ENCODE peak calls at places on chromosomes 5 and 9, in ten cellular contexts. One of them, this sample, is unnamed.
A peak's percentile ranks its signal among the peaks of the same experiment; 100 is the strongest.

GRCh38 chr5:136350339-136350738 is 15.0 kb downstream of the TRPC7 start:
- DNase-seq in heart left ventricle: no peak
- DNase-seq in A549: no peak
- DNase-seq in tibial artery: no peak
- DNase-seq in OCI-LY7: no peak
- DNase-seq in mucosa of descending colon: no peak
- DNase-seq in prostate gland: no peak
- DNase-seq in astrocyte: no peak
- DNase-seq in cardiac fibroblast: no peak
- DNase-seq in body of pancreas: no peak
- DNase-seq in this sample: no peak

GRCh38 chr9:86974421-86974820 is 27.1 kb upstream of the GAS1 start:
- DNase-seq in heart left ventricle: no peak
- DNase-seq in A549: no peak
- DNase-seq in tibial artery: no peak
- DNase-seq in OCI-LY7: no peak
- DNase-seq in mucosa of descending colon: no peak
- DNase-seq in prostate gland: no peak
- DNase-seq in astrocyte: no peak
- DNase-seq in cardiac fibroblast: peak; percentile 36
- DNase-seq in body of pancreas: no peak
- DNase-seq in this sample: no peak

GRCh38 chr9:27542519-27542918 is 12.9 kb upstream of the MOB3B start:
- DNase-seq in heart left ventricle: no peak
- DNase-seq in A549: no peak
- DNase-seq in tibial artery: no peak
- DNase-seq in OCI-LY7: no peak
- DNase-seq in mucosa of descending colon: no peak
- DNase-seq in prostate gland: peak; percentile 25
- DNase-seq in astrocyte: peak; percentile 7
- DNase-seq in cardiac fibroblast: peak; percentile 13
- DNase-seq in body of pancreas: no peak
- DNase-seq in this sample: no peak

GRCh38 chr5:149445739-149446369 is 66.8 kb upstream of the IL17B start:
- DNase-seq in heart left ventricle: no peak
- DNase-seq in A549: peak; percentile 66
- DNase-seq in tibial artery: no peak
- DNase-seq in OCI-LY7: no peak
- DNase-seq in mucosa of descending colon: no peak
- DNase-seq in prostate gland: no peak
- DNase-seq in astrocyte: peak; percentile 99
- DNase-seq in cardiac fibroblast: peak; percentile 95
- DNase-seq in body of pancreas: no peak
- DNase-seq in this sample: no peak

GRCh38 chr9:90044710-90045151 is 439.9 kb downstream of the GADD45G start:
- DNase-seq in heart left ventricle: no peak
- DNase-seq in A549: peak; percentile 65
- DNase-seq in tibial artery: no peak
- DNase-seq in OCI-LY7: no peak
- DNase-seq in mucosa of descending colon: no peak
- DNase-seq in prostate gland: no peak
- DNase-seq in astrocyte: peak; percentile 22
- DNase-seq in cardiac fibroblast: peak; percentile 1
- DNase-seq in body of pancreas: no peak
- DNase-seq in this sample: no peak

GRCh38 chr5:154467655-154468354 is 10.2 kb downstream of the HAND1 start:
- DNase-seq in heart left ventricle: peak; percentile 85
- DNase-seq in A549: peak; percentile 94
- DNase-seq in tibial artery: peak; percentile 60
- DNase-seq in OCI-LY7: peak; percentile 69
- DNase-seq in mucosa of descending colon: peak; percentile 83
- DNase-seq in prostate gland: peak; percentile 60
- DNase-seq in astrocyte: no peak
- DNase-seq in cardiac fibroblast: peak; percentile 75
- DNase-seq in body of pancreas: peak; percentile 74
- DNase-seq in this sample: peak; percentile 94

GRCh38 chr5:170265527-170265926 is 32.0 kb downstream of the LCP2 start:
- DNase-seq in heart left ventricle: no peak
- DNase-seq in A549: no peak
- DNase-seq in tibial artery: peak; percentile 71
- DNase-seq in OCI-LY7: no peak
- DNase-seq in mucosa of descending colon: no peak
- DNase-seq in prostate gland: no peak
- DNase-seq in astrocyte: peak; percentile 3
- DNase-seq in cardiac fibroblast: no peak
- DNase-seq in body of pancreas: no peak
- DNase-seq in this sample: peak; percentile 71

GRCh38 chr5:77426670-77427069 is 65.4 kb downstream of the WDR41 start:
- DNase-seq in heart left ventricle: no peak
- DNase-seq in A549: peak; percentile 13
- DNase-seq in tibial artery: no peak
- DNase-seq in OCI-LY7: no peak
- DNase-seq in mucosa of descending colon: no peak
- DNase-seq in prostate gland: no peak
- DNase-seq in astrocyte: peak; percentile 35
- DNase-seq in cardiac fibroblast: peak; percentile 78
- DNase-seq in body of pancreas: no peak
- DNase-seq in this sample: no peak

GRCh38 chr9:93268551-93269314 is 84.8 kb downstream of the WNK2 start:
- DNase-seq in heart left ventricle: no peak
- DNase-seq in A549: no peak
- DNase-seq in tibial artery: peak; percentile 8
- DNase-seq in OCI-LY7: peak; percentile 97
- DNase-seq in mucosa of descending colon: peak; percentile 75
- DNase-seq in prostate gland: peak; percentile 35
- DNase-seq in astrocyte: no peak
- DNase-seq in cardiac fibroblast: no peak
- DNase-seq in body of pancreas: peak; percentile 81
- DNase-seq in this sample: no peak

GRCh38 chr5:151694035-151694485 is 7.3 kb upstream of the SPARC start:
- DNase-seq in heart left ventricle: no peak
- DNase-seq in A549: no peak
- DNase-seq in tibial artery: peak; percentile 11
- DNase-seq in OCI-LY7: no peak
- DNase-seq in mucosa of descending colon: no peak
- DNase-seq in prostate gland: no peak
- DNase-seq in astrocyte: no peak
- DNase-seq in cardiac fibroblast: peak; percentile 61
- DNase-seq in body of pancreas: no peak
- DNase-seq in this sample: no peak

GRCh38 chr5:55102345-55102744 is at the start of gene GZMA:
- DNase-seq in heart left ventricle: no peak
- DNase-seq in A549: no peak
- DNase-seq in tibial artery: no peak
- DNase-seq in OCI-LY7: no peak
- DNase-seq in mucosa of descending colon: no peak
- DNase-seq in prostate gland: no peak
- DNase-seq in astrocyte: no peak
- DNase-seq in cardiac fibroblast: no peak
- DNase-seq in body of pancreas: no peak
- DNase-seq in this sample: no peak

GRCh38 chr9:37948417-37948980 is 44.6 kb upstream of the SLC25A51 start:
- DNase-seq in heart left ventricle: peak; percentile 41
- DNase-seq in A549: no peak
- DNase-seq in tibial artery: no peak
- DNase-seq in OCI-LY7: no peak
- DNase-seq in mucosa of descending colon: no peak
- DNase-seq in prostate gland: no peak
- DNase-seq in astrocyte: no peak
- DNase-seq in cardiac fibroblast: no peak
- DNase-seq in body of pancreas: no peak
- DNase-seq in this sample: no peak

GRCh38 chr9:122929803-122930354 is 1.4 kb downstream of the ZBTB26 start:
- DNase-seq in heart left ventricle: no peak
- DNase-seq in A549: no peak
- DNase-seq in tibial artery: no peak
- DNase-seq in OCI-LY7: no peak
- DNase-seq in mucosa of descending colon: no peak
- DNase-seq in prostate gland: no peak
- DNase-seq in astrocyte: no peak
- DNase-seq in cardiac fibroblast: no peak
- DNase-seq in body of pancreas: no peak
- DNase-seq in this sample: no peak
- H3K4me3 ChIP-seq in heart left ventricle: peak overlapping the region; percentile 95
- H3K4me3 ChIP-seq in A549: peak overlapping the region; percentile 81
- H3K4me3 ChIP-seq in tibial artery: no peak overlapping the region
- H3K4me3 ChIP-seq in OCI-LY7: peak overlapping the region; percentile 85
- H3K4me3 ChIP-seq in mucosa of descending colon: no peak overlapping the region
- H3K4me3 ChIP-seq in prostate gland: no peak overlapping the region
- H3K4me3 ChIP-seq in astrocyte: peak overlapping the region; percentile 97
- H3K4me3 ChIP-seq in cardiac fibroblast: no peak overlapping the region
- H3K4me3 ChIP-seq in body of pancreas: no peak overlapping the region
- H3K4me3 ChIP-seq in this sample: no peak overlapping the region

GRCh38 chr5:121797677-121798518 is 53.8 kb upstream of the FTMT start:
- DNase-seq in heart left ventricle: no peak
- DNase-seq in A549: no peak
- DNase-seq in tibial artery: no peak
- DNase-seq in OCI-LY7: no peak
- DNase-seq in mucosa of descending colon: no peak
- DNase-seq in prostate gland: no peak
- DNase-seq in astrocyte: no peak
- DNase-seq in cardiac fibroblast: no peak
- DNase-seq in body of pancreas: no peak
- DNase-seq in this sample: no peak
- H3K4me3 ChIP-seq in heart left ventricle: no peak overlapping the region
- H3K4me3 ChIP-seq in A549: no peak overlapping the region
- H3K4me3 ChIP-seq in tibial artery: no peak overlapping the region
- H3K4me3 ChIP-seq in OCI-LY7: no peak overlapping the region
- H3K4me3 ChIP-seq in mucosa of descending colon: no peak overlapping the region
- H3K4me3 ChIP-seq in prostate gland: no peak overlapping the region
- H3K4me3 ChIP-seq in astrocyte: no peak overlapping the region
- H3K4me3 ChIP-seq in cardiac fibroblast: no peak overlapping the region
- H3K4me3 ChIP-seq in body of pancreas: no peak overlapping the region
- H3K4me3 ChIP-seq in this sample: no peak overlapping the region

GRCh38 chr9:130414910-130415746 is 29.6 kb upstream of the ASS1 start:
- DNase-seq in heart left ventricle: no peak
- DNase-seq in A549: no peak
- DNase-seq in tibial artery: no peak
- DNase-seq in OCI-LY7: no peak
- DNase-seq in mucosa of descending colon: peak; percentile 64
- DNase-seq in prostate gland: no peak
- DNase-seq in astrocyte: no peak
- DNase-seq in cardiac fibroblast: no peak
- DNase-seq in body of pancreas: no peak
- DNase-seq in this sample: no peak
- H3K4me3 ChIP-seq in heart left ventricle: no peak overlapping the region
- H3K4me3 ChIP-seq in A549: no peak overlapping the region
- H3K4me3 ChIP-seq in tibial artery: no peak overlapping the region
- H3K4me3 ChIP-seq in OCI-LY7: no peak overlapping the region
- H3K4me3 ChIP-seq in mucosa of descending colon: no peak overlapping the region
- H3K4me3 ChIP-seq in prostate gland: no peak overlapping the region
- H3K4me3 ChIP-seq in astrocyte: no peak overlapping the region
- H3K4me3 ChIP-seq in cardiac fibroblast: no peak overlapping the region
- H3K4me3 ChIP-seq in body of pancreas: no peak overlapping the region
- H3K4me3 ChIP-seq in this sample: no peak overlapping the region

GRCh38 chr9:99057665-99058625 is 47.0 kb upstream of the TGFBR1 start:
- DNase-seq in heart left ventricle: no peak
- DNase-seq in A549: no peak
- DNase-seq in tibial artery: peak; percentile 63
- DNase-seq in OCI-LY7: peak; percentile 83
- DNase-seq in mucosa of descending colon: peak; percentile 36
- DNase-seq in prostate gland: peak; percentile 12
- DNase-seq in astrocyte: peak; percentile 89
- DNase-seq in cardiac fibroblast: peak; percentile 64
- DNase-seq in body of pancreas: no peak
- DNase-seq in this sample: peak; percentile 70
- H3K4me3 ChIP-seq in heart left ventricle: no peak overlapping the region
- H3K4me3 ChIP-seq in A549: no peak overlapping the region
- H3K4me3 ChIP-seq in tibial artery: no peak overlapping the region
- H3K4me3 ChIP-seq in OCI-LY7: peak overlapping the region; percentile 41
- H3K4me3 ChIP-seq in mucosa of descending colon: no peak overlapping the region
- H3K4me3 ChIP-seq in prostate gland: no peak overlapping the region
- H3K4me3 ChIP-seq in astrocyte: peak overlapping the region; percentile 20
- H3K4me3 ChIP-seq in cardiac fibroblast: no peak overlapping the region
- H3K4me3 ChIP-seq in body of pancreas: no peak overlapping the region
- H3K4me3 ChIP-seq in this sample: no peak overlapping the region

GRCh38 chr5:171521679-171522078 is 102.2 kb downstream of the FGF18 start:
- DNase-seq in heart left ventricle: no peak
- DNase-seq in A549: peak; percentile 52
- DNase-seq in tibial artery: no peak
- DNase-seq in OCI-LY7: no peak
- DNase-seq in mucosa of descending colon: no peak
- DNase-seq in prostate gland: no peak
- DNase-seq in astrocyte: no peak
- DNase-seq in cardiac fibroblast: no peak
- DNase-seq in body of pancreas: no peak
- DNase-seq in this sample: no peak
- H3K4me3 ChIP-seq in heart left ventricle: no peak overlapping the region
- H3K4me3 ChIP-seq in A549: no peak overlapping the region
- H3K4me3 ChIP-seq in tibial artery: no peak overlapping the region
- H3K4me3 ChIP-seq in OCI-LY7: no peak overlapping the region
- H3K4me3 ChIP-seq in mucosa of descending colon: no peak overlapping the region
- H3K4me3 ChIP-seq in prostate gland: no peak overlapping the region
- H3K4me3 ChIP-seq in astrocyte: peak overlapping the region; percentile 4
- H3K4me3 ChIP-seq in cardiac fibroblast: no peak overlapping the region
- H3K4me3 ChIP-seq in body of pancreas: no peak overlapping the region
- H3K4me3 ChIP-seq in this sample: no peak overlapping the region